ENCODE peak calls at places on chromosome 10, in six cellular contexts. X, F, B, L, G and K are unnamed samples.

GRCh38 chr10:121608669-121609190 is 10.5 kb upstream of the FGFR2 start:
- DNase-seq in L (peak; percentile 61), F (peak; percentile 34), B (peak; percentile 55), G (peak; percentile 75), X (no peak), K (peak; percentile 68)

GRCh38 chr10:98485959-98486358 is 39.2 kb upstream of the HPS1 start:
- DNase-seq in X (no peak), F (no peak), G (no peak), L (no peak), B (no peak), K (no peak)

GRCh38 chr10:121448768-121449456 is 149.3 kb downstream of the FGFR2 start:
- DNase-seq in X (no peak), F (no peak), B (no peak), G (no peak), L (no peak), K (no peak)

GRCh38 chr10:89295597-89295996 is 6.2 kb upstream of the IFIT2 start:
- DNase-seq in G (no peak), L (no peak), F (no peak), X (no peak), B (no peak), K (no peak)

GRCh38 chr10:58776613-58777318 is 264.1 kb downstream of the BICC1 start:
- DNase-seq in F (no peak), G (no peak), B (no peak), X (no peak), L (no peak), K (no peak)

GRCh38 chr10:118626953-118627352 is 31.5 kb upstream of the PRLHR start:
- DNase-seq in X (no peak), L (no peak), F (no peak), G (no peak), B (no peak), K (no peak)

GRCh38 chr10:117047947-117048346 is 43.0 kb upstream of the SHTN1 start:
- DNase-seq in G (no peak), B (no peak), X (no peak), F (no peak), L (no peak), K (no peak)

GRCh38 chr10:79440281-79440680 is 5.1 kb downstream of the ZCCHC24 start:
- DNase-seq in F (no peak), G (peak; percentile 39), X (peak; percentile 74), L (no peak), B (peak; percentile 7), K (peak; percentile 62)

GRCh38 chr10:1513221-1513620 is 224.1 kb downstream of the ADARB2 start:
- DNase-seq in F (no peak), L (no peak), G (no peak), X (peak; percentile 72), B (no peak), K (no peak)

GRCh38 chr10:116385994-116386809 is 41.4 kb upstream of the PNLIPRP3 start:
- DNase-seq in B (no peak), F (no peak), X (no peak), G (no peak), L (no peak), K (no peak)

GRCh38 chr10:69413221-69413865 is 3.4 kb downstream of the TACR2 start:
- DNase-seq in F (peak; percentile 79), B (peak; percentile 79), G (peak; percentile 76), L (peak; percentile 66), X (peak; percentile 93), K (peak; percentile 66)

GRCh38 chr10:29304259-29305030 is 15.6 kb downstream of the LYZL1 start:
- DNase-seq in B (peak; percentile 68), X (peak; percentile 88), F (no peak), G (peak; percentile 61), L (peak; percentile 57), K (no peak)

GRCh38 chr10:112246-112645 is 23.0 kb upstream of the ZMYND11 start:
- DNase-seq in X (no peak), G (no peak), L (no peak), B (no peak), F (no peak), K (no peak)

GRCh38 chr10:69315100-69315542 is 36.8 kb downstream of the HK1 start:
- DNase-seq in G (no peak), B (no peak), L (no peak), F (no peak), X (no peak), K (no peak)

GRCh38 chr10:4023997-4024396 is 239.0 kb upstream of the KLF6 start:
- DNase-seq in B (no peak), X (peak; percentile 48), L (no peak), F (no peak), G (no peak), K (no peak)

GRCh38 chr10:117746541-117747195 is 204.1 kb downstream of the EMX2 start:
- DNase-seq in X (no peak), G (no peak), F (no peak), L (no peak), B (no peak), K (no peak)

GRCh38 chr10:99630439-99630838 is 10.2 kb upstream of the SLC25A28 start:
- DNase-seq in X (no peak), B (no peak), G (peak; percentile 72), F (no peak), L (peak; percentile 58), K (no peak)

GRCh38 chr10:16545126-16545736 is 23.6 kb upstream of the C1QL3 start:
- DNase-seq in G (no peak), B (no peak), F (no peak), L (no peak), X (no peak), K (no peak)

GRCh38 chr10:7634142-7634894 is 32.4 kb downstream of the ITIH5 start:
- DNase-seq in F (peak; percentile 41), G (no peak), B (no peak), L (no peak), X (no peak), K (no peak)

GRCh38 chr10:78913219-78914059 is 155.3 kb upstream of the ZMIZ1 start:
- DNase-seq in X (no peak), B (no peak), F (no peak), L (peak; percentile 73), G (peak; percentile 85), K (peak; percentile 76)

GRCh38 chr10:87674963-87675362 is 15.3 kb downstream of the PAPSS2 start:
- DNase-seq in L (no peak), B (no peak), X (no peak), F (no peak), G (no peak), K (no peak)

GRCh38 chr10:34107623-34108516 is 707.2 kb downstream of the PARD3 start:
- DNase-seq in F (no peak), X (peak; percentile 52), L (no peak), B (no peak), G (no peak), K (no peak)

GRCh38 chr10:52004342-52004949 is 305.1 kb upstream of the CSTF2T start:
- DNase-seq in G (no peak), F (no peak), X (no peak), L (no peak), B (no peak), K (no peak)

GRCh38 chr10:29692121-29692539 is 57.4 kb upstream of the SVIL start:
- DNase-seq in L (no peak), F (no peak), G (no peak), X (no peak), B (no peak), K (no peak)

GRCh38 chr10:80275135-80275498 is 14.3 kb downstream of the MAT1A start:
- DNase-seq in G (no peak), L (peak; percentile 8), X (peak; percentile 29), F (no peak), B (no peak), K (no peak)

GRCh38 chr10:125961743-125962142 is 65.4 kb downstream of the FANK1 start:
- DNase-seq in L (no peak), G (no peak), B (no peak), F (no peak), X (no peak), K (no peak)
- TF ChIP-seq CTCF in L (no peak), G (no peak), B (no peak), F (no peak), X (no peak), K (no peak)

DNA sequence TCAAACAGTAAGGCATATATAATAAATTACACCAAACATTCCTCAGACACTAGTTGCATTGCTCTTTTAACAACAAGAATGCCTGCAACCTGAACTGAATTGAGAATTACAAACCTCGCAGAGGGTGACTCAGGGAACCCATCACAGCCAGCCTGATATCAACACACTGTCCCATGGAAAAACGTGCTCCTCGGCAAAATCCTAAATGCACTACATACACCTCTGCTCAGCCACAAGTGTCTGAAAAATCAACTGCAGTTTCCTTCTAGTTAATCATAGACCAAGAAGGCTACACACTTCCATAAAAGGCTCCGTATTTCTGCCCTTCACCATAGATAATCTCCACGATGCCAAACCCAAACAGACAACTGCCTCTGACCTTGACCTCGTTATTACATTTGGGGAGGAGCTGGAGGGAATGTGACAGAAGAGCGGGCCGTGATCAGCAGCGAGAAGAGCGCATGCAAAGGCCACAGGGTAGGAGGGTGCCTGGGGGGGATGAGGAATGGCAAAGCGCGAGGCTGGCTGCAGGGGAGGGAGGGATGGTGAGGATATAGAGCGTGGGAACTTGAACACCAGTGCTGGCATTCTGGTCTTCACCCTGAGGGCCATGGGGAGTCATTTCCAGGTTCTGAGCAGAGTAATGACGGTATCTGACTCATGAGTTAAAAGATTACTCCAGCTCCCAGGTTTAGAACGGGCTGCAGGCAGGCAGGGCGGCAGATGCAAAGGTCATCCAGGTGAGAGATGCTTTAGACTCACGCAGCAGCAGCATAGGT is 201.9 kb upstream of the FRMD4A start:
- DNase-seq in L (no peak), B (no peak), G (peak; percentile 83), F (no peak), X (no peak), K (no peak)
- TF ChIP-seq POLR2A in L (no peak), B (no peak), G (peak; percentile 51), F (no peak), X (no peak), K (no peak)

GRCh38 chr10:96608815-96609214 is 22.0 kb upstream of the TM9SF3 start:
- DNase-seq in L (no peak), B (no peak), X (no peak), G (no peak), F (no peak), K (no peak)

GRCh38 chr10:96606216-96606615 is 19.4 kb upstream of the TM9SF3 start:
- DNase-seq in B (no peak), G (no peak), F (no peak), X (no peak), L (no peak), K (no peak)

GRCh38 chr10:96608262-96608661 is 21.4 kb upstream of the TM9SF3 start:
- DNase-seq in G (no peak), L (no peak), F (no peak), B (no peak), X (no peak), K (no peak)

GRCh38 chr10:96610817-96611216 is 24.0 kb upstream of the TM9SF3 start:
- DNase-seq in B (no peak), F (no peak), X (no peak), L (peak; percentile 72), G (peak; percentile 76), K (no peak)

DNA sequence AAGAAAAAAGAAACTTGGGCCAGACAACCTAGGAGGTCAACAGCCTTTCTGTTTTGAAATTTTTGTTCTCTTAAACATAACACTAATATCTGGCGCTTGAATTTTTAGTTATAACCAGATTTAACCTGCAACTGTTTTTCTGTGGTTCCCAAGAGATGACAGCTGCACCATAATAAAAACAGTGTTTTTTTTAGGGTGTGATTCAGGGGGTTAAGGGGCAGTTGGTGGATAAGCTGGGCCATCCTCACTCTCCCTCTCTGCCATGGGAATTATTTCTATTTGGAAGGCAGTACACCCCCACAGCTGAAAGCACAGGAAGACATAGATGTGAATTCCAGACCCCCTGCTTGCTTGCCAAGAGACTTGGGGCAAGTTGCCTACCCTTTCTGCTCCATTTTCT is 20.1 kb upstream of the TM9SF3 start:
- DNase-seq in L (no peak), B (no peak), F (no peak), X (no peak), G (no peak), K (no peak)
- TF ChIP-seq CTCF in L (no peak), B (no peak), F (no peak), X (no peak), G (no peak), K (no peak)

GRCh38 chr10:74738985-74739567 is 87.3 kb upstream of the KAT6B start:
- DNase-seq in L (no peak), X (peak; percentile 61), B (no peak), G (peak; percentile 81), F (no peak), K (no peak)
- TF ChIP-seq POLR2A in L (no peak), X (no peak), B (no peak), G (no peak), F (no peak), K (no peak)